ENCODE peak calls at places on chromosomes 1 and 21, in six cellular contexts. One of them, this sample, is unnamed.

GRCh38 chr1:25695066-25695990 is 78.7 kb downstream of the MAN1C1 start:
- DNase-seq in IMR-90: peak
- DNase-seq in mesenchymal stem cell: peak
- DNase-seq in trophoblast cell: peak
- DNase-seq in H9: peak
- DNase-seq in H1: no peak
- DNase-seq in this sample: no peak

GRCh38 chr1:210250998-210251679 is 18.5 kb downstream of the SERTAD4 start:
- DNase-seq in IMR-90: no peak
- DNase-seq in mesenchymal stem cell: peak
- DNase-seq in trophoblast cell: peak
- DNase-seq in H9: peak
- DNase-seq in H1: peak
- DNase-seq in this sample: peak

GRCh38 chr1:231806623-231807470 is 180.3 kb downstream of the DISC1 start:
- DNase-seq in IMR-90: peak
- DNase-seq in mesenchymal stem cell: no peak
- DNase-seq in trophoblast cell: peak
- DNase-seq in H9: peak
- DNase-seq in H1: peak
- DNase-seq in this sample: peak

GRCh38 chr1:60149254-60149653 is 75.7 kb upstream of the C1orf87 start:
- DNase-seq in IMR-90: no peak
- DNase-seq in mesenchymal stem cell: no peak
- DNase-seq in trophoblast cell: no peak
- DNase-seq in H9: no peak
- DNase-seq in H1: no peak
- DNase-seq in this sample: no peak

GRCh38 chr1:205343431-205344009 is 13.2 kb downstream of the KLHDC8A start:
- DNase-seq in IMR-90: no peak
- DNase-seq in mesenchymal stem cell: no peak
- DNase-seq in trophoblast cell: no peak
- DNase-seq in H9: peak
- DNase-seq in H1: peak
- DNase-seq in this sample: no peak

GRCh38 chr1:155007253-155007828 is 4.7 kb downstream of the ZBTB7B start:
- DNase-seq in IMR-90: no peak
- DNase-seq in mesenchymal stem cell: no peak
- DNase-seq in trophoblast cell: no peak
- DNase-seq in H9: no peak
- DNase-seq in H1: no peak
- DNase-seq in this sample: no peak

GRCh38 chr1:236753964-236754363 is 41.1 kb upstream of the MTR start:
- DNase-seq in IMR-90: no peak
- DNase-seq in mesenchymal stem cell: no peak
- DNase-seq in trophoblast cell: no peak
- DNase-seq in H9: no peak
- DNase-seq in H1: no peak
- DNase-seq in this sample: no peak

GRCh38 chr1:234997201-234998173 is 131.2 kb downstream of the TOMM20 start:
- DNase-seq in IMR-90: peak
- DNase-seq in mesenchymal stem cell: peak
- DNase-seq in trophoblast cell: peak
- DNase-seq in H9: no peak
- DNase-seq in H1: no peak
- DNase-seq in this sample: no peak

GRCh38 chr1:172470149-172470548 is 26.3 kb upstream of the PIGC start:
- DNase-seq in IMR-90: no peak
- DNase-seq in mesenchymal stem cell: no peak
- DNase-seq in trophoblast cell: no peak
- DNase-seq in H9: no peak
- DNase-seq in H1: no peak
- DNase-seq in this sample: no peak

GRCh38 chr1:212285685-212286436 is 651 bp downstream of the PPP2R5A start:
- DNase-seq in IMR-90: peak
- DNase-seq in mesenchymal stem cell: peak
- DNase-seq in trophoblast cell: peak
- DNase-seq in H9: peak
- DNase-seq in H1: peak
- DNase-seq in this sample: peak

GRCh38 chr21:44428281-44428942 is 26.9 kb upstream of the LRRC3 start:
- DNase-seq in IMR-90: no peak
- DNase-seq in mesenchymal stem cell: peak
- DNase-seq in trophoblast cell: peak
- DNase-seq in H9: peak
- DNase-seq in H1: peak
- DNase-seq in this sample: no peak

GRCh38 chr1:206796984-206797402 is 24.7 kb upstream of the IL10 start:
- DNase-seq in IMR-90: no peak
- DNase-seq in mesenchymal stem cell: peak
- DNase-seq in trophoblast cell: no peak
- DNase-seq in H9: no peak
- DNase-seq in H1: no peak
- DNase-seq in this sample: no peak

GRCh38 chr1:212119397-212119837 is 83.9 kb downstream of the DTL start:
- DNase-seq in IMR-90: no peak
- DNase-seq in mesenchymal stem cell: no peak
- DNase-seq in trophoblast cell: no peak
- DNase-seq in H9: no peak
- DNase-seq in H1: no peak
- DNase-seq in this sample: no peak

GRCh38 chr1:27154991-27155781 is at the start of gene SLC9A1:
- DNase-seq in IMR-90: peak
- DNase-seq in mesenchymal stem cell: peak
- DNase-seq in trophoblast cell: peak
- DNase-seq in H9: peak
- DNase-seq in H1: peak
- DNase-seq in this sample: peak

GRCh38 chr21:33848252-33848953 is 67.2 kb downstream of the ATP5PO start:
- DNase-seq in IMR-90: no peak
- DNase-seq in mesenchymal stem cell: no peak
- DNase-seq in trophoblast cell: peak
- DNase-seq in H9: no peak
- DNase-seq in H1: no peak
- DNase-seq in this sample: no peak

GRCh38 chr1:33257759-33258712 is 1.7 kb downstream of the ZNF362 start:
- DNase-seq in IMR-90: peak
- DNase-seq in mesenchymal stem cell: no peak
- DNase-seq in trophoblast cell: peak
- DNase-seq in H9: no peak
- DNase-seq in H1: no peak
- DNase-seq in this sample: no peak

GRCh38 chr1:167516404-167517388 is 1.6 kb downstream of the CD247 start:
- DNase-seq in IMR-90: no peak
- DNase-seq in mesenchymal stem cell: no peak
- DNase-seq in trophoblast cell: no peak
- DNase-seq in H9: no peak
- DNase-seq in H1: peak
- DNase-seq in this sample: no peak

GRCh38 chr1:119116725-119117124 is 23.7 kb downstream of the WARS2 start:
- DNase-seq in IMR-90: peak
- DNase-seq in mesenchymal stem cell: peak
- DNase-seq in trophoblast cell: no peak
- DNase-seq in H9: no peak
- DNase-seq in H1: peak
- DNase-seq in this sample: no peak

GRCh38 chr1:22203335-22203734 is 60.4 kb upstream of the WNT4 start:
- DNase-seq in IMR-90: no peak
- DNase-seq in mesenchymal stem cell: no peak
- DNase-seq in trophoblast cell: no peak
- DNase-seq in H9: no peak
- DNase-seq in H1: no peak
- DNase-seq in this sample: no peak

GRCh38 chr1:8202182-8202905 is 115.6 kb upstream of the SLC45A1 start:
- DNase-seq in IMR-90: peak
- DNase-seq in mesenchymal stem cell: peak
- DNase-seq in trophoblast cell: peak
- DNase-seq in H9: peak
- DNase-seq in H1: no peak
- DNase-seq in this sample: no peak

GRCh38 chr1:53411541-53412152 is 47.6 kb upstream of the DMRTB1 start:
- DNase-seq in IMR-90: peak
- DNase-seq in mesenchymal stem cell: no peak
- DNase-seq in trophoblast cell: no peak
- DNase-seq in H9: no peak
- DNase-seq in H1: peak
- DNase-seq in this sample: no peak

GRCh38 chr1:37828410-37829074 is 20.5 kb upstream of the YRDC start:
- DNase-seq in IMR-90: no peak
- DNase-seq in mesenchymal stem cell: no peak
- DNase-seq in trophoblast cell: no peak
- DNase-seq in H9: no peak
- DNase-seq in H1: no peak
- DNase-seq in this sample: no peak

GRCh38 chr1:177138347-177138746 is 26.2 kb downstream of the ASTN1 start:
- DNase-seq in IMR-90: no peak
- DNase-seq in mesenchymal stem cell: no peak
- DNase-seq in trophoblast cell: no peak
- DNase-seq in H9: no peak
- DNase-seq in H1: no peak
- DNase-seq in this sample: no peak

GRCh38 chr1:983736-984475 is 2.0 kb upstream of the PERM1 start:
- DNase-seq in IMR-90: no peak
- DNase-seq in mesenchymal stem cell: peak
- DNase-seq in trophoblast cell: no peak
- DNase-seq in H9: no peak
- DNase-seq in H1: peak
- DNase-seq in this sample: no peak

GRCh38 chr1:63559357-63559756 is 33.9 kb upstream of the PGM1 start:
- DNase-seq in IMR-90: no peak
- DNase-seq in mesenchymal stem cell: no peak
- DNase-seq in trophoblast cell: no peak
- DNase-seq in H9: no peak
- DNase-seq in H1: no peak
- DNase-seq in this sample: no peak

GRCh38 chr1:63555480-63555879 is 32.2 kb downstream of the EFCAB7 start:
- DNase-seq in IMR-90: peak
- DNase-seq in mesenchymal stem cell: no peak
- DNase-seq in trophoblast cell: no peak
- DNase-seq in H9: no peak
- DNase-seq in H1: no peak
- DNase-seq in this sample: no peak

DNA sequence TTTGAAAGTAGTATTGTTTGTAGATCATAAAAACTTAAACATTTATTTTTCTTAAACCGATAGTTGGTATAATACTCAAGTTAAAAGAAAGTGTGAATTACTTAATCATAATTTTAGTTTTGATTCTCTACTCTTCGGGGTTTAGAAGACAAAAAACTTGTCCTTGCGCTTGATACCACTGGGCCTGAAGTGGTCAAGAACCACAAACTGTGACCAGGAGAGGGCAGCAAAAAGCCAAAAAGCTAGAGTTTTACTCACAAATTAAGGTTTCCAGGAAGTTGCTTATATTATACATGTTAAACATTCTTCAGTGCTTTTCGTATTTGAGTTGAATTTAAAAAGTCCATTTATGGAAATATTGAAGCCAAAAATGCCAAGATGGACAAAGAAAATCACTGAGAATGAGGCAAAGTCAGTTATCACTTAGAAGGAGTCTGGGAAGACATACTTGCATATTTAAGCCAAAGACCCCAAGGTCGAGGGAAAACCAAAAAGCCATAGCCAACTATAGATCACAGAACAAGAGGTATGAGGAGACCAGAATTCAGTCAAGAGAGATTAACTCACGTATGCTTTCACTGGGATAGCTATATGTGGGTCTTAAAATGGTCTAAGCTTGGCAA is 34.2 kb downstream of the EFCAB7 start:
- DNase-seq in IMR-90: peak
- DNase-seq in mesenchymal stem cell: peak
- DNase-seq in trophoblast cell: peak
- DNase-seq in H9: peak
- DNase-seq in H1: peak
- DNase-seq in this sample: peak
- H2BK5ac ChIP-seq in IMR-90: peak
- H2BK5ac ChIP-seq in mesenchymal stem cell: no peak
- H2BK5ac ChIP-seq in trophoblast cell: no peak
- H2BK5ac ChIP-seq in H9: no peak
- H2BK5ac ChIP-seq in H1: no peak
- H2BK5ac ChIP-seq in this sample: no peak

GRCh38 chr21:40016667-40017066 is 149.4 kb downstream of the PCP4 start:
- DNase-seq in IMR-90: no peak
- DNase-seq in mesenchymal stem cell: no peak
- DNase-seq in trophoblast cell: no peak
- DNase-seq in H9: no peak
- DNase-seq in H1: peak
- DNase-seq in this sample: no peak
- H3K14ac ChIP-seq in IMR-90: no peak
- H3K14ac ChIP-seq in mesenchymal stem cell: no peak
- H3K14ac ChIP-seq in trophoblast cell: no peak
- H3K14ac ChIP-seq in H9: no peak
- H3K14ac ChIP-seq in H1: no peak
- H3K14ac ChIP-seq in this sample: no peak

DNA sequence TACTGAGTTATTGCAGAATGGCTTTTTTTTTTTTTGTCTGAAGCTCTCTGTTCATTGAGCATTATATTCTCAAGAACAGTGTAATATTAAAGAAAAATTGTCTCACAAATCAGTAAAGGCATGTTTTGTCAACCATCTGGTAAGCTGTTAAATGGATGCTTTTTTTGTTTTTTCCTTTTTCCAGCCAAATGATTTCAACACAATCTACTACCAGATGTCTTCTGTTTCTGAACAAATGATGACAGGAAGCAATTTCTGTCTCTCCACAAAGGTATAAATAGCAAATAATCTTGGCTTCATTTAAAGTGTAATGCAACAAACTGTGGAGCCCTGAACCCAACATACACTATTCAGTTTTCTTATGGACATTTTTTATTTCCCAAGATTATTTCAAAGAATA is 78.6 kb upstream of the RGS2 start:
- DNase-seq in IMR-90: peak
- DNase-seq in mesenchymal stem cell: peak
- DNase-seq in trophoblast cell: no peak
- DNase-seq in H9: no peak
- DNase-seq in H1: no peak
- DNase-seq in this sample: no peak
- H2AK5ac ChIP-seq in IMR-90: no peak
- H2AK5ac ChIP-seq in mesenchymal stem cell: no peak
- H2AK5ac ChIP-seq in trophoblast cell: no peak
- H2AK5ac ChIP-seq in H9: no peak
- H2AK5ac ChIP-seq in H1: no peak
- H2AK5ac ChIP-seq in this sample: no peak

GRCh38 chr1:223034270-223034798 is 108.7 kb downstream of the TLR5 start:
- DNase-seq in IMR-90: no peak
- DNase-seq in mesenchymal stem cell: no peak
- DNase-seq in trophoblast cell: no peak
- DNase-seq in H9: no peak
- DNase-seq in H1: no peak
- DNase-seq in this sample: no peak

GRCh38 chr1:223036479-223036845 is 106.6 kb downstream of the TLR5 start:
- DNase-seq in IMR-90: no peak
- DNase-seq in mesenchymal stem cell: no peak
- DNase-seq in trophoblast cell: no peak
- DNase-seq in H9: no peak
- DNase-seq in H1: no peak
- DNase-seq in this sample: no peak

GRCh38 chr1:223033658-223034057 is 109.4 kb downstream of the TLR5 start:
- DNase-seq in IMR-90: no peak
- DNase-seq in mesenchymal stem cell: no peak
- DNase-seq in trophoblast cell: no peak
- DNase-seq in H9: no peak
- DNase-seq in H1: no peak
- DNase-seq in this sample: no peak

GRCh38 chr1:223037845-223038244 is 105.2 kb downstream of the TLR5 start:
- DNase-seq in IMR-90: no peak
- DNase-seq in mesenchymal stem cell: no peak
- DNase-seq in trophoblast cell: no peak
- DNase-seq in H9: no peak
- DNase-seq in H1: no peak
- DNase-seq in this sample: no peak

GRCh38 chr1:223035724-223036478 is 107.1 kb downstream of the TLR5 start:
- DNase-seq in IMR-90: no peak
- DNase-seq in mesenchymal stem cell: no peak
- DNase-seq in trophoblast cell: no peak
- DNase-seq in H9: no peak
- DNase-seq in H1: no peak
- DNase-seq in this sample: no peak
- H2BK5ac ChIP-seq in IMR-90: no peak
- H2BK5ac ChIP-seq in mesenchymal stem cell: no peak
- H2BK5ac ChIP-seq in trophoblast cell: no peak
- H2BK5ac ChIP-seq in H9: no peak
- H2BK5ac ChIP-seq in H1: peak
- H2BK5ac ChIP-seq in this sample: no peak